ENCODE peak calls at places on chromosome 4, in nine cellular contexts. M is cardiac fibroblast; N is fibroblast of pulmonary artery; X is CD4-positive, CD25-positive, alpha-beta regulatory T cell; H is tibial nerve; V is AG10803; A is psoas muscle; U is adipocyte; S is cardiac muscle cell. R is an unnamed sample.

GRCh38 chr4:88352062-88352461 is 26.6 kb upstream of the HERC6 start:
- DNase-seq in H (no peak), N (peak), A (no peak), V (peak), X (no peak), U (peak), S (peak), M (peak), R (no peak)

GRCh38 chr4:8325284-8325973 is 55.9 kb downstream of the HTRA3 start:
- DNase-seq in X (no peak), U (no peak), S (no peak), A (no peak), N (no peak), M (no peak), V (no peak), H (no peak), R (no peak)

GRCh38 chr4:74618659-74619058 is 173.7 kb downstream of the AREG start:
- DNase-seq in A (no peak), M (peak), N (peak), U (no peak), V (no peak), S (peak), X (no peak), H (no peak), R (no peak)

GRCh38 chr4:10123227-10124101 is 6.9 kb upstream of the WDR1 start:
- DNase-seq in H (no peak), U (peak), X (no peak), A (no peak), M (peak), S (peak), N (peak), V (no peak), R (peak)

GRCh38 chr4:132669786-132670185 is 479.3 kb upstream of the PCDH10 start:
- DNase-seq in S (no peak), H (no peak), V (no peak), A (no peak), M (no peak), N (no peak), X (no peak), U (peak), R (no peak)

GRCh38 chr4:54781771-54782170 is 124.0 kb downstream of the KIT start:
- DNase-seq in V (peak), A (peak), H (no peak), S (peak), M (peak), X (no peak), U (no peak), N (peak), R (no peak)

GRCh38 chr4:95979961-95980876 is 140.3 kb downstream of the PDHA2 start:
- DNase-seq in V (no peak), H (no peak), S (no peak), N (no peak), A (no peak), M (no peak), X (no peak), U (no peak), R (no peak)

GRCh38 chr4:13159041-13159620 is 325.0 kb downstream of the RAB28 start:
- DNase-seq in A (no peak), N (no peak), V (no peak), H (no peak), U (no peak), M (no peak), S (no peak), X (no peak), R (no peak)

GRCh38 chr4:114021445-114021844 is 42.0 kb upstream of the ARSJ start:
- DNase-seq in S (no peak), N (no peak), A (no peak), H (no peak), V (no peak), M (peak), X (no peak), U (no peak), R (no peak)

GRCh38 chr4:153294631-153295030 is 49.9 kb upstream of the MND1 start:
- DNase-seq in V (peak), N (no peak), H (no peak), X (no peak), M (no peak), U (peak), S (no peak), A (no peak), R (no peak)

GRCh38 chr4:126955292-126956191 is 677.2 kb upstream of the INTU start:
- DNase-seq in S (no peak), H (no peak), V (no peak), N (no peak), A (no peak), U (no peak), M (no peak), X (no peak), R (peak)

GRCh38 chr4:126658391-126658790 is 974.4 kb upstream of the INTU start:
- DNase-seq in N (no peak), A (no peak), S (no peak), U (no peak), H (no peak), X (no peak), V (no peak), M (no peak), R (no peak)

GRCh38 chr4:4200624-4201023 is 26.1 kb downstream of the OTOP1 start:
- DNase-seq in X (no peak), H (no peak), V (no peak), M (no peak), N (no peak), U (no peak), S (peak), A (no peak), R (no peak)

GRCh38 chr4:141142423-141142822 is 9.2 kb upstream of the RNF150 start:
- DNase-seq in U (no peak), H (no peak), N (no peak), V (no peak), A (no peak), S (peak), M (peak), X (no peak), R (no peak)

GRCh38 chr4:48742412-48742811 is 37.7 kb downstream of the FRYL start:
- DNase-seq in S (no peak), V (no peak), M (no peak), A (no peak), N (no peak), U (peak), H (no peak), X (no peak), R (no peak)

GRCh38 chr4:40395908-40396806 is 61.0 kb downstream of the CHRNA9 start:
- DNase-seq in N (peak), U (peak), S (peak), X (no peak), V (no peak), M (peak), H (no peak), A (peak), R (no peak)

GRCh38 chr4:163157157-163157556 is 9.5 kb downstream of the NAF1 start:
- DNase-seq in V (peak), S (no peak), U (peak), A (no peak), N (peak), M (peak), H (no peak), X (no peak), R (no peak)

GRCh38 chr4:186095406-186095805 is 9.1 kb upstream of the FAM149A start:
- DNase-seq in M (no peak), X (no peak), V (no peak), S (no peak), N (no peak), U (no peak), A (no peak), H (no peak), R (no peak)

GRCh38 chr4:184450045-184450444 is 24.3 kb downstream of the IRF2 start:
- DNase-seq in A (no peak), V (peak), H (no peak), M (peak), X (no peak), S (peak), U (peak), N (peak), R (no peak)

GRCh38 chr4:951186-951585 is 18.9 kb downstream of the TMEM175 start:
- DNase-seq in S (no peak), V (no peak), N (no peak), X (no peak), U (no peak), H (no peak), A (no peak), M (no peak), R (no peak)

GRCh38 chr4:118076958-118077766 is 42.9 kb downstream of the NDST3 start:
- DNase-seq in M (peak), H (no peak), S (peak), A (no peak), X (no peak), V (peak), N (peak), U (peak), R (peak)

GRCh38 chr4:170581322-170581721 is 491.6 kb upstream of the AADAT start:
- DNase-seq in X (no peak), U (no peak), S (no peak), M (no peak), V (no peak), A (no peak), N (no peak), H (no peak), R (no peak)

GRCh38 chr4:169922632-169923276 is 103.4 kb downstream of the MFAP3L start:
- DNase-seq in M (peak), V (peak), H (peak), U (peak), A (no peak), N (peak), S (peak), X (no peak), R (no peak)

DNA sequence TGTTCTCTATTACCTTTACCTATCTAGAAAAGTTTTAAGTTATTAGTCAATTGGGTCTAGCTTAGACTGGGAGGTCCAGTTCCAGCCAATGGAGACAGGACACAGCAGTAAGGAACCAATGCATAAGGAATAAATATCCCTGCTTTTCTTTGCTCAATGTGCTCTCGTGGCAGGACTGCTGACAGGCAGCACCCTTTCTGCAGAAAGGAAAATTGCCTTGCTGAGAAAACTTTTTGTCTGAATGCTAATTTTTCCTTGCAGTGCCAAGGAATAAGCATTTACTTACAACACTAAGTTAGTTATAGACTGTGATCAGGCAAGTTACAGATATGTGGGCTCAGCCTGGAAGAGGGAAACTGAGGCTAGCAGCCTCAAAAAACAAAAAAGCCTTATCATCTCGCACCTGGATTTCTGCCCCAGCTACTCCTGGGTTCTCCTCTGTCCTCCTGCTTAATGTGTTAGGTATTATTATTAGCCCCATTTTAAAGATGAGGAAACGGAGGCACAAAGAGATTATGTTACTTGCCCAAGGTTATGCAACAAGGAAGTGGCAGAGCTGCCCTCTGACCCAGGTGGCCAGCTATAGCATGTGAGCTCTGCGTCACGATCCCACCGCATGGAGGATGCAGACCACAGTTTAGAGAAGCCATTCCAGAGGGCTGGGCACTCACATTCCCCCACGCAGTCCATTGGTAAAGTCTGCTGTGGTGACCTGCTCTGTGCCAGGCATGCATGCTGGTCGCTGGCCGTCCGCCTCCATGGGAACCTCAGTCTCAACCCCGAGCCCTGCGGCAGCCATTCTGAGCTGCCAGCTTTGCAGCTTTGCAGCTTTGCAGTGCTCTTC is 40.5 kb upstream of the C4orf50 start:
- DNase-seq in N (no peak), H (no peak), V (no peak), U (no peak), A (no peak), M (no peak), S (no peak), X (no peak), R (no peak)
- H3K4me3 ChIP-seq in N (no peak), H (no peak), V (no peak), U (no peak), A (no peak), M (no peak), S (no peak), X (no peak), R (no peak)

GRCh38 chr4:147078875-147079658 is 133.4 kb upstream of the TTC29 start:
- DNase-seq in U (peak), M (peak), A (no peak), H (no peak), N (peak), X (no peak), V (no peak), S (peak), R (no peak)
- H3K4me3 ChIP-seq in U (no peak), M (no peak), A (peak), H (no peak), N (no peak), X (no peak), V (no peak), S (no peak), R (no peak)

GRCh38 chr4:92634891-92635290 is 331.1 kb downstream of the GRID2 start:
- DNase-seq in M (peak), A (no peak), X (no peak), H (no peak), N (no peak), S (no peak), V (no peak), U (no peak), R (no peak)
- H3K4me3 ChIP-seq in M (no peak), A (no peak), X (no peak), H (no peak), N (no peak), S (no peak), V (no peak), U (no peak), R (no peak)

GRCh38 chr4:56910172-56910967 is 2.7 kb downstream of the REST start:
- DNase-seq in U (peak), V (peak), M (no peak), H (no peak), A (no peak), X (no peak), N (no peak), S (no peak), R (no peak)

GRCh38 chr4:56907489-56908205 is at the start of gene REST:
- DNase-seq in U (peak), A (peak), H (peak), X (peak), M (peak), V (peak), S (peak), N (peak), R (peak)

GRCh38 chr4:56908206-56909082 is 744 bp downstream of the REST start:
- DNase-seq in M (peak), A (peak), S (peak), H (peak), X (peak), U (peak), N (peak), V (peak), R (no peak)

GRCh38 chr4:56907009-56907408 is 691 bp upstream of the REST start:
- DNase-seq in M (no peak), A (no peak), N (no peak), S (no peak), X (peak), U (no peak), V (no peak), H (no peak), R (no peak)

DNA sequence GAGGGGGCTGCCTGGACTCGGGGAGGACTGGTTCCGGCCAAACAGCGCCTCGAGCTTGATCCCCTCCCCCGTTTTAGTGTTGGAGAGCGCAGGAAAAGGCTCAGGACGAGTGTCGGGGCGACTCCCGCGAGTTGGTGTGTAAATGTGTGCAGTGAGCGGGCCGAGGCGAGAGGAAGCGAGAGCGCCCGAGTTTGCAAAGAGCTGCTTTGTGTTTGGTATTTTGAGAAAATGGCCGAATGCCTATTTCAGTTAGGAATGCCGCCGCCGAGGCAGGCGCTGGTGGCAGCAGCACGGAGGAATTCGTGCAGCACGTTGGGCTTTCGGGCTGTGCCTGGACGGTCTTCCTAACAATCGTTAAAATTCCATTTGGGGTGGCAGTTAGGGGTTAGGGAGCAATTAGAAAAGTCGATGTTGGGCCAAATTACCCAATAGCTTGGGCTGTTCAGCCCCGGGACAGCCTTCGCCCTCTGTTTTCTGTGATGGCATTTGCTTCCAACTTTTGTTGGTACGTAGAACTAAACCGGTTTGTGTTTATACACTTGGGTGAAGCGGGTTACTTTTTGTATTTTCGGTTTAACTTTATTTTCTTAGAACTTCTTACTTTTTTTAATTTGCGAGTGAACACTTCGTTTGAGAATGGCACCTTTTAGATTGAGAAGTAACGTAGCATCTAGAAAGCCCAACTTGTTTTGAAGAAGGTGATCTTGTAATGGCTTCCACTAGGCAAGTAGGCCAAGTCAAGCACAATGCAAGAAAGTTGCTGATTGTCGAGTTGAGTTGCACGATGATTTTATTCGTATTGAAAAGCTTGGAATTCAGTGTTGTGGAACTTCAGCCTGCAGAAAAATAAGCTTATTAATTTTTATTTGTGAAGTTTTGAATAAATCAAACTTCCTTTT is 1.6 kb downstream of the REST start:
- DNase-seq in N (peak), H (no peak), X (no peak), U (peak), V (peak), A (no peak), M (peak), S (peak), R (peak)
- H3K4me3 ChIP-seq in N (peak), H (peak), X (peak), U (peak), V (peak), A (peak), M (peak), S (peak), R (peak)

GRCh38 chr4:86942185-86942666 is 7.4 kb downstream of the AFF1 start:
- DNase-seq in X (no peak), U (peak), M (peak), A (no peak), N (peak), S (peak), V (no peak), H (no peak), R (no peak)

GRCh38 chr4:86939737-86940141 is 4.9 kb downstream of the AFF1 start:
- DNase-seq in N (no peak), H (no peak), M (no peak), X (peak), A (no peak), U (no peak), S (no peak), V (no peak), R (no peak)

GRCh38 chr4:86939123-86939522 is 4.3 kb downstream of the AFF1 start:
- DNase-seq in N (peak), X (peak), V (no peak), A (no peak), U (peak), H (no peak), S (no peak), M (no peak), R (no peak)

GRCh38 chr4:86940920-86941460 is 6.2 kb downstream of the AFF1 start:
- DNase-seq in A (no peak), S (no peak), H (no peak), V (no peak), N (no peak), M (no peak), U (no peak), X (no peak), R (no peak)

DNA sequence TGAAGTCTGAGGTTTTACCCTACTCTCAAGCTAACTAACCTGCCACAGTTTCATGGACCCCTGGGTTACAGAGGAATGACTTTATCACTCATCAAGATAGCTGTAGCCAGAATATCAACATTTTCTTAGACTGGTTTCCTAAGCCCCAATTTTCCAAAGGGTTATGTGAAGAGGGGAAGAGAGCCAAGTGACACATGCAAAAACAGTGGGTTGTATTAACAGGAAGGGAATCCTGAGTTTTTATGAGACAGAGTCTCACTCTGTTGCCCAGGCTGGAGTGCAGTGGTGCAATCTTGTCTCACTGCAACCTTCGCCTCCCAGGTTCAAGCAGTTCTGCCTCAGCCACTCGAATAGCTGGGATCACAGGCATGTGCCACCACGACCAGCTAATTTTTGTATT is 5.4 kb downstream of the AFF1 start:
- DNase-seq in S (no peak), A (no peak), H (no peak), V (peak), N (no peak), M (no peak), X (no peak), U (peak), R (no peak)
- H3K4me3 ChIP-seq in S (no peak), A (no peak), H (no peak), V (no peak), N (no peak), M (no peak), X (peak), U (peak), R (no peak)

DNA sequence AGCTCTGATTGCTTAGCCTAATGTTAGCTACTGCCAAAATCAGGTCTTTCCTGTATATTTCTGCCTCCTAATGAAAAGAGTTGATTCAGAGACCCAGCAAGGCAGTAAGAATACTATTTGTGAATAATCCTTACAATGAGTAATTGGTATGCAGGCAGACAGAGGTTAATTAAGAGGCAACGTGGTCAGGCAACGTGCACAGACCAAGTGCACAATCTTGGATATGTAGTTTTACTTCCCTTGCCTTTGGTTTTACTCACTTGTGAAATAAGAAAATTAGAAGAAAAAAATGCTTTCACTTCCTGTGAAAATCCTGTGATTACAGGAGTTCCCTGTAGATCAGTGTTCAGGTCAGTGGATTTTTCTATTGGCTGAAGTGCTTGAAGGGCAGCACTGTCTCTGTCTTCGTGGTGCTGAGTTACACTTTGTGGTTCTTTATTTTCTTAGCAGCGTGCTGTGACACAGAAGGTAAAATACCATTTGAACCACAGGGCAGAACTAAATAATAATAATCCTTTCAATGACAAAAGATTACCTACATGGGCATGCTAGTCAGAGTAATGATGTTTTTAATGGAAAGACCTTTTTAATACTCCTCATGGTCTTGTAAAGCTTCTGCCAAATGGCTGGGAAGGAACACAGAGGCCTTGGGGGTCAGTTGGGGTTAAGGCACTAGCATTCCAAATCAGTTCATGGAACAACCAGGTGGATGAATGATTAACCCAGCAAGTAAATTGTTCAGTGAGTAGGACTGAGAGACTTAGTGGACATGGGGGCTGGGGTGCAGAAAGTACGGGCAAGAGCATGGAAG is 430.9 kb downstream of the MAPK10 start:
- DNase-seq in V (peak), S (peak), U (peak), N (peak), X (no peak), A (no peak), H (no peak), M (peak), R (no peak)
- H3K4me3 ChIP-seq in V (no peak), S (no peak), U (no peak), N (no peak), X (no peak), A (no peak), H (no peak), M (no peak), R (no peak)

GRCh38 chr4:168630445-168631187 is 133.8 kb downstream of the PALLD start:
- DNase-seq in V (peak), M (no peak), H (no peak), N (peak), X (no peak), S (peak), U (peak), A (no peak), R (no peak)
- H3K4me3 ChIP-seq in V (peak), M (no peak), H (peak), N (peak), X (no peak), S (peak), U (peak), A (peak), R (no peak)